ENCODE peak calls at places on chromosome 20, in eight cellular contexts. H, S, K, M, U, E, Q and Y are unnamed samples.

GRCh38 chr20:38139156-38139912 is 25.7 kb downstream of the TGM2 start:
- DNase-seq in K (no peak), Q (peak), M (no peak), E (no peak), S (no peak), U (no peak), H (no peak), Y (peak)

GRCh38 chr20:56454754-56455153 is 13.7 kb upstream of the RTF2 start:
- DNase-seq in K (no peak), U (no peak), Q (no peak), S (no peak), E (peak), H (no peak), M (no peak), Y (no peak)

GRCh38 chr20:50758469-50758868 is 27.1 kb downstream of the PARD6B start:
- DNase-seq in S (no peak), H (no peak), U (no peak), Q (no peak), M (no peak), E (no peak), K (no peak), Y (no peak)

GRCh38 chr20:7836076-7836475 is 104.2 kb downstream of the HAO1 start:
- DNase-seq in H (no peak), K (no peak), M (no peak), U (no peak), E (no peak), Q (no peak), S (no peak), Y (no peak)

GRCh38 chr20:53865905-53866786 is 204.2 kb downstream of the BCAS1 start:
- DNase-seq in K (peak), H (peak), U (peak), Q (no peak), E (no peak), S (peak), M (no peak), Y (no peak)

GRCh38 chr20:2521369-2522305 is 12.9 kb upstream of the ZNF343 start:
- DNase-seq in S (peak), M (no peak), K (peak), Q (no peak), H (peak), U (peak), E (peak), Y (no peak)

GRCh38 chr20:22315771-22316170 is 268.6 kb downstream of the FOXA2 start:
- DNase-seq in K (no peak), M (no peak), H (no peak), Q (no peak), U (no peak), E (no peak), S (no peak), Y (peak)

GRCh38 chr20:4663553-4663952 is 58.2 kb upstream of the PRND start:
- DNase-seq in H (no peak), U (no peak), M (no peak), S (no peak), E (no peak), K (no peak), Q (no peak), Y (no peak)

GRCh38 chr20:56875052-56875663 is 246.1 kb downstream of the TFAP2C start:
- DNase-seq in S (peak), H (peak), U (no peak), M (peak), Q (no peak), K (peak), E (no peak), Y (no peak)

GRCh38 chr20:52859156-52859887 is 112.8 kb upstream of the TSHZ2 start:
- DNase-seq in E (no peak), H (no peak), S (no peak), Q (no peak), U (no peak), M (no peak), K (no peak), Y (no peak)

GRCh38 chr20:38175221-38176030 is 10.4 kb upstream of the TGM2 start:
- DNase-seq in S (no peak), Q (no peak), M (no peak), H (no peak), E (no peak), U (no peak), K (no peak), Y (no peak)

GRCh38 chr20:52768649-52769048 is 203.5 kb upstream of the TSHZ2 start:
- DNase-seq in E (no peak), Q (no peak), K (no peak), M (no peak), H (no peak), U (no peak), S (no peak), Y (no peak)

GRCh38 chr20:53247460-53248103 is 275.4 kb downstream of the TSHZ2 start:
- DNase-seq in Q (no peak), H (no peak), E (no peak), U (no peak), M (no peak), K (no peak), S (no peak), Y (no peak)

GRCh38 chr20:35293303-35294292 is 1.4 kb upstream of the FAM83C start:
- DNase-seq in Q (no peak), K (no peak), U (no peak), E (no peak), H (no peak), S (no peak), M (no peak), Y (peak)

GRCh38 chr20:17796096-17796563 is 96.4 kb downstream of the BANF2 start:
- DNase-seq in M (no peak), H (peak), U (no peak), S (peak), E (no peak), K (no peak), Q (peak), Y (no peak)

GRCh38 chr20:59567585-59568508 is 36.5 kb upstream of the PHACTR3 start:
- DNase-seq in U (no peak), M (no peak), K (no peak), E (no peak), S (no peak), H (no peak), Q (no peak), Y (no peak)

GRCh38 chr20:13142143-13142542 is 78.9 kb upstream of the ISM1 start:
- DNase-seq in U (no peak), S (peak), K (peak), Q (no peak), E (no peak), H (no peak), M (peak), Y (no peak)